ENCODE peak calls at places on chromosomes 2 and 18, in seven cellular contexts. G is Caco-2, Z is neural crest cell, V is cardiac muscle cell, F is fibroblast of pulmonary artery, D is AG04450, M is PC-9. N is an unnamed sample.

GRCh38 chr2:2648094-2648493 is 317.0 kb upstream of the MYT1L start:
- DNase-seq in M (no peak), V (no peak), G (no peak), Z (no peak), F (no peak), D (no peak), N (no peak)

GRCh38 chr2:23549051-23549450 is 164.1 kb downstream of the KLHL29 start:
- DNase-seq in F (no peak), G (no peak), D (no peak), M (no peak), V (no peak), Z (no peak), N (no peak)

GRCh38 chr18:9851511-9851910 is 34.3 kb upstream of the TXNDC2 start:
- DNase-seq in G (no peak), M (peak), D (no peak), V (peak), F (peak), Z (no peak), N (no peak)

GRCh38 chr2:213216461-213216860 is 65.0 kb upstream of the IKZF2 start:
- DNase-seq in D (no peak), Z (no peak), M (peak), F (peak), V (peak), G (no peak), N (peak)

GRCh38 chr18:48947583-48947982 is 3.2 kb downstream of the SMAD7 start:
- DNase-seq in F (peak), Z (no peak), D (no peak), G (no peak), V (no peak), M (no peak), N (no peak)

GRCh38 chr2:239061824-239062560 is 214.1 kb downstream of the TWIST2 start:
- DNase-seq in F (no peak), D (no peak), Z (no peak), M (no peak), V (no peak), G (no peak), N (no peak)

GRCh38 chr2:216306868-216307267 is 65.4 kb downstream of the MARCHF4 start:
- DNase-seq in G (no peak), Z (no peak), D (no peak), F (no peak), V (no peak), M (no peak), N (no peak)

GRCh38 chr2:113342650-113343049 is 63.9 kb upstream of the PAX8 start:
- DNase-seq in Z (no peak), D (no peak), M (no peak), F (no peak), G (no peak), V (no peak), N (no peak)

GRCh38 chr2:159938375-159938774 is 124.0 kb downstream of the PLA2R1 start:
- DNase-seq in Z (no peak), F (no peak), M (no peak), G (no peak), D (no peak), V (no peak), N (no peak)

GRCh38 chr2:74533464-74533863 is 3.7 kb downstream of the HTRA2 start:
- DNase-seq in M (no peak), V (no peak), G (no peak), Z (no peak), F (no peak), D (no peak), N (no peak)

GRCh38 chr2:74534411-74534810 is 4.7 kb downstream of the HTRA2 start:
- DNase-seq in D (no peak), M (no peak), F (no peak), Z (no peak), G (no peak), V (no peak), N (no peak)

GRCh38 chr2:74531666-74532065 is 1.9 kb downstream of the HTRA2 start:
- DNase-seq in M (no peak), D (no peak), V (no peak), G (no peak), Z (no peak), F (no peak), N (no peak)

GRCh38 chr2:74530239-74531161 is 767 bp downstream of the HTRA2 start:
- DNase-seq in Z (peak), G (peak), M (no peak), F (peak), V (peak), D (no peak), N (peak)

DNA sequence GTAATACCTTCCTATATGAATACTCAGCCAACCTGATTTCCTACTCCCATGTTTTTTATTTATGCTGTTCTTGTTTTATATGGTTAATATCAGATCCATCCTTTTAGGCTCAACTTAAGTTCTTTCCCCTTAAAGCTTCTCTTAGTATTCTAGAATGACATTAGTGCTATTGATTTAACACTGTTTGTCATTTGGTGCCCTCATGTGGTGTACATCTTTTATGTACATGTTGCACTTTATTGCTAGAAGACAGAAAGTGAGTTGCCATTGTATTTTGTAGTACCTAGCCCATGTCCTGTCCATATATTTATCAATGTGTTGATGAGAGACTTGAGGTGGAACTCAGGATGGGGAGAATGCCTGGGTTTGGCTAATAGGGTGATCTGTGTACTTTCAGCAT is 2.5 kb downstream of the HTRA2 start:
- DNase-seq in M (peak), G (peak), V (peak), Z (no peak), D (no peak), F (peak), N (peak)
- TF ChIP-seq CTCF in M (peak), G (peak), V (peak), Z (no peak), D (peak), F (peak), N (peak)

GRCh38 chr18:12699747-12700146 is 2.8 kb downstream of the CEP76 start:
- DNase-seq in V (no peak), G (no peak), M (peak), Z (no peak), F (no peak), D (no peak), N (no peak)

GRCh38 chr18:12701161-12701560 is 1.4 kb downstream of the CEP76 start:
- DNase-seq in M (peak), G (no peak), F (no peak), D (no peak), V (no peak), Z (no peak), N (no peak)

GRCh38 chr18:12703714-12704113 is 872 bp downstream of the PSMG2 start:
- DNase-seq in Z (no peak), D (no peak), M (no peak), F (peak), V (peak), G (no peak), N (peak)

GRCh38 chr18:12702221-12703095 is at the start of the genes CEP76 and PSMG2:
- DNase-seq in F (peak), Z (peak), V (peak), M (peak), G (peak), D (peak), N (peak)

GRCh38 chr18:12703096-12703567 is 290 bp downstream of the PSMG2 start:
- DNase-seq in D (no peak), V (no peak), G (no peak), F (no peak), Z (no peak), M (no peak), N (no peak)
- TF ChIP-seq CTCF in D (no peak), V (no peak), G (no peak), F (no peak), Z (no peak), M (no peak), N (no peak)

GRCh38 chr2:15582153-15582552 is 9.5 kb upstream of the DDX1 start:
- DNase-seq in F (no peak), Z (no peak), M (no peak), D (no peak), G (no peak), V (no peak), N (no peak)

GRCh38 chr2:15580451-15580850 is 11.2 kb upstream of the DDX1 start:
- DNase-seq in V (no peak), Z (no peak), D (no peak), G (no peak), M (no peak), F (no peak), N (no peak)

GRCh38 chr2:15579641-15580040 is 12.0 kb upstream of the DDX1 start:
- DNase-seq in Z (no peak), G (no peak), F (no peak), M (no peak), D (no peak), V (no peak), N (peak)

GRCh38 chr2:15571729-15572128 is 10.6 kb upstream of the NBAS start:
- DNase-seq in D (no peak), V (no peak), G (no peak), F (no peak), Z (no peak), M (no peak), N (no peak)

GRCh38 chr2:15577071-15577706 is 14.5 kb upstream of the DDX1 start:
- DNase-seq in M (peak), G (peak), F (peak), D (peak), Z (peak), V (peak), N (peak)
- TF ChIP-seq CTCF in M (peak), G (peak), F (peak), D (peak), Z (peak), V (peak), N (peak)

DNA sequence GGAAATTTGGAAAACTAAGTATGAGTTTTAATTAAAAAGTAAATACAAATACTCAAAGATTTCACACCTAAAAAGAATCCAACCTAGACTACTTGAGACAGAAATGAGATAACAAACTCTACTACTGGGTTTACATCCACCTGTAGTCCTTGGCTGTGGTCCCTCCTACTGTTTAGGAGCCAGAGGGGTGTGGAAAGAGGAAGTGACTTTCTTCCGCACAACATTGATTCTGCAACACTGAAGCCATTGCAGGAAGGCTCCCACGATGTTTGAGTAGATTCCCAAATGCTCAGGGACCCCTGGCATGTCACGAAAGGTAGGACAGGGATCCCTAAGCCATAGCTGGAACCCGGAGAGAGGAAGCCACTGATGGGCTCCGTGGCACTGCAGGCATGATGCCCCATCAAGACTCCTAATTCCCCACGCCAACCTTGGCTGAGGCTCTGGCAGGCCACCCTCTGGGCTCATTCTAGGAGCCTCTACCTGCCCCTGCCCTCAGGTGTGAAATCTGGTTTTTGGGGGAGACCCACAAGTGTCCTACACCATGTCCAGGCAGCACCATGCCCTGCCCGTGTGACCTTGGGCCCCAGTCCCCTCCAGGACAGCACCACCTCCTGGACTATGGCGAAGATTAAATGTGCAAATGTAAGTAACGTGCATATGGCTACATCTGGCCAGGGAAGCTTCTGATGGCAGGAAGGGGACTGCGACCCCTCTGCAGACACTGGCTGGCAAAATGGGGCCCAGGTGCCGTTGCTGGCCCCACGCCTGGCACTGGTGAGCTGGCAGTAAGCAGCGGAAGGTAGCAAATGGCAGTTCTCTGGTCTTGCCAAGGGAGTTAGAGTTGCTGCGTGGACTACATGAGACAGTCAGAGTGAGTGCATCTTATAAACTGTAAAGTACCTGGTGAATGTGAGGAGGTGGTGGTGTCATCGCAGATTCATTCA is 38.2 kb upstream of the MAL start:
- DNase-seq in M (no peak), Z (no peak), V (no peak), D (no peak), G (no peak), F (no peak), N (no peak)
- TF ChIP-seq CTCF in M (no peak), Z (no peak), V (no peak), D (no peak), G (no peak), F (no peak), N (peak)

DNA sequence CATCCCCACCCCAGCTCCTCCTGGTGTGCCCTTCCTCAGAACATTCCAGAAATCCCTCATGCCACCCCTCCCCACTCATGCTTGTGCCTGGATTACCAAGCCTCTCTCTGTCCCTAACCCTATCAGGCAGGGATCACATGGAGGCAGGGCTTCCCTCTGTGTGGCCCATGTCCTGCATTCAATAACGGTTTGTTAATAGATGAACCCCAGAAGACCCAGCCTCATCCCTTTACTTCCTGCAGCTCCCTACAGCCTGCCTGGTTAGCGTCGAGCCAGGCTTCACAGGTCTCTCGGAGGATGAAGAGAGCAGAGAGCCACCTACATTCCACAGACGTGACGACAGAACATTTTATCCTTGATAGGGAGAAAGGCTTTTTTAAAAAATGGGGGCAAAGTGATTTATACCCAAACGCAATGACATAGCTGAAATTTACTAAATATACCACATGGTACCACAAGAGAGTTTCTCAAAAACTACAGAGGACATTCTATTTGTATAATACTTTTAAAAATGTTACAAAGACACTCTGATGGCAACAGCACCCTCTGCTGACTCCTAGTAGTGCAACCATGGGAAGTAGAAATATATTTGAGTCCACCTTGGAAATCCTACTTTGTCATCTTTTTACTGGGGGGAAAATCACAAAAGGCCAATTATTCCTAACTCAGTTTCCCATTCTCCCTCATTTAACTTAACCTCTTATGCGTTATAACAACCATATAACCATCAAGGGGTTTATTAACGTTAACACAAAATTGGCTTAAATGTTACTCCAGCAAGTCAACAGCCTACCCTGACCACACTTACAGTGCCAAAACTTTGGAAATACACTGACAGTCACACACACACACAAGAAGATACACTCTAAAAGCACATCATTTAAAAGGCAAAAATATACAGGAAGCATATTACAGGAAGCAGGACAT is 30.7 kb downstream of the FBXO15 start:
- DNase-seq in F (peak), V (peak), M (no peak), G (no peak), D (peak), Z (no peak), N (peak)
- TF ChIP-seq CTCF in F (peak), V (peak), M (peak), G (peak), D (peak), Z (peak), N (peak)

DNA sequence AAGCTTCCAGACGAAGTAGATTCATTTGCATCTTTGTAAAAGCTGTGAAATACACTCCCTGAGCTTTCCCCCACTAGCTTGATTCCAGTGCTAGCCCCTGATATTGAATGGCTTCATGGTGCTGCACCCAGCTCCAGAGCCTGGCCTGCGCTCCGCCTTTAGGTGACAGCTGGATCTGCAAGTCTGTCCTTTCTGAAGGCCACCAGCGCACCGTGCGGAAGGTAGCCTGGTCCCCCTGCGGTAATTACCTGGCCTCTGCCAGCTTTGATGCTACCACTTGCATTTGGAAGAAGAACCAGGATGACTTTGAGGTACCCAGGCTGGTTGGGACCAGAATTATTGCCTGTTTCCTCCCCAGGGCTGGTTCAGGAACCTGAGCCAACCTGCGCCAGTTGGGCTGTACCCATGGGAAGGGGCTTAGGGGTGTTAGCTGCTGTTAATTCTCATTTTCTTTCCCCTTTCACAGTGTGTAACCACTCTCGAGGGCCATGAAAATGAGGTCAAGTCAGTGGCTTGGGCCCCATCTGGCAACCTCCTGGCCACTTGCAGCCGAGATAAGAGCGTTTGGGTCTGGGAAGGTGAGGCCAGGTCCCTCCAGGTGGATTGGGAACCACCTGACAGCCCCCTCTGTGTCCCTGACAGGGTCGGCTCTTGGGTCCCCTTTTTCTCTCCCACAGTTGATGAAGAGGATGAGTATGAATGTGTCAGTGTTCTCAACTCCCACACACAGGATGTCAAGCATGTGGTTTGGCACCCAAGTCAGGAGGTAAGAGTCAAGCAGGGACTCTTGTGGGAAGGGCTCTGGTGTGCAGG is 1.3 kb downstream of the CIAO1 start:
- DNase-seq in F (peak), D (no peak), M (no peak), V (peak), Z (peak), G (peak), N (peak)
- TF ChIP-seq CTCF in F (peak), D (peak), M (peak), V (peak), Z (peak), G (peak), N (peak)

GRCh38 chr2:8674420-8675009 is 7.3 kb upstream of the ID2 start:
- DNase-seq in M (no peak), G (no peak), F (no peak), Z (no peak), V (no peak), D (no peak), N (no peak)

GRCh38 chr2:8676191-8676914 is 5.5 kb upstream of the ID2 start:
- DNase-seq in Z (no peak), F (peak), D (no peak), G (peak), M (no peak), V (peak), N (peak)

GRCh38 chr2:8676915-8677645 is 4.8 kb upstream of the ID2 start:
- DNase-seq in D (no peak), Z (no peak), M (no peak), F (no peak), V (no peak), G (peak), N (no peak)

GRCh38 chr2:8673381-8673780 is 8.5 kb upstream of the ID2 start:
- DNase-seq in F (no peak), Z (no peak), V (no peak), G (no peak), D (no peak), M (no peak), N (no peak)

GRCh38 chr2:8675543-8675942 is 6.3 kb upstream of the ID2 start:
- DNase-seq in M (no peak), D (no peak), F (no peak), Z (no peak), G (no peak), V (no peak), N (no peak)
- TF ChIP-seq CTCF in M (no peak), D (no peak), F (no peak), Z (no peak), G (no peak), V (no peak), N (no peak)

DNA sequence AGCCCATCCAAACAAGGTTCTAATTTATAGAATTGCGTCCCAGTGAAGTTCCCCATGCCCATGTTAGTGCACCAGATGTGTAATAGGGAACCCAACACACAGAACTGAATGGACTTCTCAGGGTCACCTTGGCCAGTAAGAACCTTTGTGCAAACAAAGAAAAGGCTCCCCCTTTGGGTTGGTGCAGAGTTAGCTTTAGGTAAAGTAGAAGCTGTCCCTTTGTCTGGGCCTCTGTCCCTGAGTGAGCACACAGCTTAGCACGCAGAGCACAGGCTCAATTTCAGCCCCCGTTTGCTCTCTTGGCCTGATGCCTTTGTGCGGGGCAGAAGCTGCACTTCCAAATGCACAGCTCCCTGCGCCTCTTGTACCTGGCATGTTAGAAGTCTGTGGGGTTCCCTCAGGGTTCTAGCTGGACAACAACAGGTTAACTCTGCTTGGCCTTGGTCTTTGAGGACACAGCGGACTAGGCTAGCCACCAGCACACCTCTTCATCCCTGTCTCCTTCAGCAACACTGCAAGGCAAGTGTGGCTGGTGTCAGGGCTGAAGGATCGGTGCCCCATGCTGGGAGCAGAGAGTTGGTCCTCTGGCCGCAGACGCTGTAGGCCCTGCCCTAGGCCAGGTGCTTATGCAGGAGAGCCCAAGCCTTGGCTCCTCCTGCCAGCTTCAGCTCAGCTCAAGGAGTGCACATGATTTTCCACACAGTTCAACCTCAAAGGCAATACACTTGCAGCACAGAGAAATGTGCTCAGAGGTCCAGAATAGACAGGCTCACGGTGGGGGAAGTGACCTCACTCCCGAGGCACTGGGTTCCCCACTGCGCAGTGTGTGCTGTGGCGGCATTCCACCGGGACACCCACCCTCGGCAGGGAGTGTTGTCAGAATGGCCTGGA is 73.3 kb upstream of the FOSL2 start:
- DNase-seq in F (no peak), G (no peak), M (no peak), V (no peak), Z (no peak), D (no peak), N (no peak)
- TF ChIP-seq CTCF in F (no peak), G (no peak), M (no peak), V (no peak), Z (no peak), D (no peak), N (peak)

N was measured in HFFc6.